ENCODE peak calls at places on chromosome 19, in ten cellular contexts. B, I, S, A, Y, K, T, W, R and V are unnamed samples.

GRCh38 chr19:11261902-11262839 is at the start of gene DOCK6:
- DNase-seq in W (no peak), K (no peak), R (no peak), I (peak), Y (no peak), A (no peak), S (no peak), B (no peak), T (peak), V (peak)

GRCh38 chr19:43105496-43105895 is 23.0 kb upstream of the PSG2 start:
- DNase-seq in W (no peak), B (no peak), T (no peak), S (no peak), A (no peak), K (no peak), I (no peak), R (no peak), Y (no peak), V (no peak)

GRCh38 chr19:44624840-44625354 is 11.5 kb downstream of the IGSF23 start:
- DNase-seq in W (no peak), Y (no peak), B (no peak), I (no peak), T (no peak), S (no peak), A (peak), K (no peak), R (no peak), V (no peak)

GRCh38 chr19:53971608-53972007 is 8.9 kb downstream of the CACNG8 start:
- DNase-seq in T (no peak), B (no peak), Y (no peak), I (no peak), R (no peak), K (no peak), W (no peak), S (no peak), A (no peak), V (no peak)

GRCh38 chr19:40279120-40279551 is 6.0 kb downstream of the AKT2 start:
- DNase-seq in R (no peak), W (no peak), K (peak), B (no peak), Y (no peak), T (no peak), S (no peak), I (no peak), A (no peak), V (no peak)

GRCh38 chr19:7159105-7159933 is 89.8 kb downstream of the ZNF557 start:
- DNase-seq in K (peak), W (no peak), Y (no peak), S (no peak), A (no peak), I (no peak), B (no peak), T (no peak), R (no peak), V (no peak)

GRCh38 chr19:42529248-42529764 is 1.0 kb upstream of the CEACAM1 start:
- DNase-seq in A (peak), B (peak), Y (peak), R (peak), I (peak), S (peak), K (peak), W (no peak), T (peak), V (peak)

GRCh38 chr19:17796013-17796837 is 1.3 kb downstream of the B3GNT3 start:
- DNase-seq in I (no peak), R (no peak), S (no peak), T (no peak), W (no peak), K (no peak), Y (peak), A (no peak), B (no peak), V (no peak)

GRCh38 chr19:13795595-13796300 is 505 bp downstream of the ZSWIM4 start:
- DNase-seq in R (no peak), T (no peak), Y (peak), S (no peak), K (no peak), B (no peak), I (no peak), W (no peak), A (no peak), V (peak)

GRCh38 chr19:28489126-28489660 is 723.8 kb downstream of the UQCRFS1 start:
- DNase-seq in R (no peak), B (no peak), T (no peak), S (no peak), K (no peak), Y (no peak), W (no peak), A (no peak), I (no peak), V (no peak)

GRCh38 chr19:13459351-13459750 is 46.9 kb downstream of the CACNA1A start:
- DNase-seq in Y (no peak), W (no peak), A (no peak), I (no peak), S (no peak), K (no peak), R (no peak), B (no peak), T (peak), V (no peak)

GRCh38 chr19:19081642-19082151 is 17.9 kb downstream of the SLC25A42 start:
- DNase-seq in Y (no peak), S (no peak), W (no peak), R (no peak), T (no peak), B (no peak), K (no peak), I (no peak), A (no peak), V (no peak)

GRCh38 chr19:30204721-30205120 is 167.5 kb upstream of the ZNF536 start:
- DNase-seq in Y (no peak), I (no peak), R (no peak), T (no peak), B (no peak), S (no peak), W (no peak), K (peak), A (no peak), V (no peak)

GRCh38 chr19:55536366-55536765 is 567 bp downstream of the SBK2 start:
- DNase-seq in A (no peak), K (no peak), T (no peak), I (no peak), S (no peak), W (no peak), Y (no peak), B (no peak), R (no peak), V (peak)

GRCh38 chr19:13732337-13732736 is 32.0 kb upstream of the MRI1 start:
- DNase-seq in K (no peak), A (no peak), Y (no peak), W (no peak), I (no peak), S (no peak), B (no peak), T (no peak), R (no peak), V (no peak)

GRCh38 chr19:7505682-7506384 is 10.1 kb upstream of the ZNF358 start:
- DNase-seq in I (no peak), T (peak), K (no peak), W (no peak), B (no peak), A (no peak), S (no peak), Y (no peak), R (no peak), V (peak)

GRCh38 chr19:14770944-14771839 is 7.2 kb downstream of the ADGRE2 start:
- DNase-seq in Y (no peak), B (no peak), A (no peak), S (no peak), I (no peak), R (no peak), W (no peak), K (peak), T (no peak), V (no peak)

GRCh38 chr19:38152461-38153379 is 71.3 kb downstream of the DPF1 start:
- DNase-seq in Y (no peak), R (no peak), A (peak), T (no peak), S (no peak), W (no peak), I (no peak), K (no peak), B (no peak), V (no peak)

GRCh38 chr19:3360494-3361383 is 5.6 kb upstream of the NFIC start:
- DNase-seq in K (peak), Y (no peak), T (no peak), W (no peak), S (no peak), A (no peak), I (peak), R (peak), B (peak), V (peak)

GRCh38 chr19:48874309-48875135 is 2.3 kb downstream of the PPP1R15A start:
- DNase-seq in Y (peak), T (no peak), W (no peak), K (no peak), B (no peak), S (peak), A (peak), I (no peak), R (peak), V (no peak)

GRCh38 chr19:50804420-50805272 is 14.4 kb downstream of the ACP4 start:
- DNase-seq in W (peak), T (peak), Y (peak), S (peak), K (peak), B (peak), R (peak), I (peak), A (peak), V (peak)

GRCh38 chr19:33887891-33888290 is 91.2 kb downstream of the KCTD15 start:
- DNase-seq in W (no peak), R (no peak), I (no peak), B (no peak), K (no peak), Y (no peak), T (no peak), A (no peak), S (no peak), V (no peak)

GRCh38 chr19:13953021-13953531 is 767 bp downstream of the DCAF15 start:
- DNase-seq in Y (peak), K (no peak), R (no peak), B (no peak), W (no peak), A (peak), S (peak), I (no peak), T (no peak), V (no peak)

GRCh38 chr19:51724543-51724942 is 752 bp upstream of the HAS1 start:
- DNase-seq in K (no peak), R (no peak), S (no peak), T (no peak), B (no peak), A (no peak), Y (no peak), I (no peak), W (no peak), V (no peak)

GRCh38 chr19:47991191-47991808 is 670 bp downstream of the BSPH1 start:
- DNase-seq in A (no peak), I (no peak), T (no peak), R (no peak), W (no peak), B (no peak), K (no peak), Y (no peak), S (no peak), V (no peak)

GRCh38 chr19:33194527-33194883 is 375 bp downstream of the LRP3 start:
- DNase-seq in R (no peak), K (no peak), T (no peak), Y (no peak), I (no peak), S (no peak), W (no peak), A (no peak), B (no peak), V (no peak)